ENCODE peak calls at places on chromosomes 3 and 15, in eight cellular contexts. One of them, this sample, is unnamed.

GRCh38 chr15:43513550-43513949 is 3.9 kb upstream of the MAP1A start:
- DNase-seq in activated naive CD8-positive, alpha-beta T cell treated with anti-CD3 and anti-CD28 coated beads, Interleukin-2, amount 50 U/mL, for 24 hours: no peak
- DNase-seq in activated CD4-positive, alpha-beta T cell treated with anti-CD3 and anti-CD28 coated beads for 36 hours: no peak
- DNase-seq in KBM-7: no peak
- DNase-seq in neural progenitor cell: no peak
- DNase-seq in NCI-H1092: no peak
- DNase-seq in ovary: no peak
- DNase-seq in SK-MEL-5: no peak
- DNase-seq in this sample: no peak

GRCh38 chr3:122754867-122755835 is 38.5 kb downstream of the HSPBAP1 start:
- DNase-seq in activated CD4-positive, alpha-beta T cell treated with anti-CD3 and anti-CD28 coated beads for 36 hours: peak
- DNase-seq in ovary: no peak
- DNase-seq in SK-MEL-5: peak
- DNase-seq in KBM-7: peak
- DNase-seq in neural progenitor cell: peak
- DNase-seq in NCI-H1092: no peak
- DNase-seq in activated naive CD8-positive, alpha-beta T cell treated with anti-CD3 and anti-CD28 coated beads, Interleukin-2, amount 50 U/mL, for 24 hours: no peak
- DNase-seq in this sample: no peak

GRCh38 chr3:5035113-5035512 is 55.9 kb downstream of the BHLHE40 start:
- DNase-seq in activated naive CD8-positive, alpha-beta T cell treated with anti-CD3 and anti-CD28 coated beads, Interleukin-2, amount 50 U/mL, for 24 hours: no peak
- DNase-seq in SK-MEL-5: no peak
- DNase-seq in neural progenitor cell: no peak
- DNase-seq in activated CD4-positive, alpha-beta T cell treated with anti-CD3 and anti-CD28 coated beads for 36 hours: no peak
- DNase-seq in NCI-H1092: no peak
- DNase-seq in ovary: no peak
- DNase-seq in KBM-7: no peak
- DNase-seq in this sample: no peak

GRCh38 chr3:123602325-123602724 is 17.5 kb upstream of the HACD2 start:
- DNase-seq in activated naive CD8-positive, alpha-beta T cell treated with anti-CD3 and anti-CD28 coated beads, Interleukin-2, amount 50 U/mL, for 24 hours: no peak
- DNase-seq in SK-MEL-5: no peak
- DNase-seq in activated CD4-positive, alpha-beta T cell treated with anti-CD3 and anti-CD28 coated beads for 36 hours: no peak
- DNase-seq in ovary: no peak
- DNase-seq in neural progenitor cell: no peak
- DNase-seq in KBM-7: no peak
- DNase-seq in NCI-H1092: no peak
- DNase-seq in this sample: no peak

GRCh38 chr15:90351479-90352108 is 490 bp upstream of the ZNF774 start:
- DNase-seq in activated naive CD8-positive, alpha-beta T cell treated with anti-CD3 and anti-CD28 coated beads, Interleukin-2, amount 50 U/mL, for 24 hours: no peak
- DNase-seq in SK-MEL-5: no peak
- DNase-seq in ovary: no peak
- DNase-seq in KBM-7: no peak
- DNase-seq in activated CD4-positive, alpha-beta T cell treated with anti-CD3 and anti-CD28 coated beads for 36 hours: no peak
- DNase-seq in NCI-H1092: peak
- DNase-seq in neural progenitor cell: no peak
- DNase-seq in this sample: no peak

GRCh38 chr3:185215873-185216586 is 37.8 kb downstream of the EHHADH start:
- DNase-seq in KBM-7: peak
- DNase-seq in ovary: no peak
- DNase-seq in activated CD4-positive, alpha-beta T cell treated with anti-CD3 and anti-CD28 coated beads for 36 hours: no peak
- DNase-seq in NCI-H1092: no peak
- DNase-seq in SK-MEL-5: peak
- DNase-seq in activated naive CD8-positive, alpha-beta T cell treated with anti-CD3 and anti-CD28 coated beads, Interleukin-2, amount 50 U/mL, for 24 hours: no peak
- DNase-seq in neural progenitor cell: no peak
- DNase-seq in this sample: no peak

GRCh38 chr15:84608707-84609284 is 8.0 kb downstream of the ZSCAN2 start:
- DNase-seq in neural progenitor cell: no peak
- DNase-seq in SK-MEL-5: no peak
- DNase-seq in ovary: no peak
- DNase-seq in activated CD4-positive, alpha-beta T cell treated with anti-CD3 and anti-CD28 coated beads for 36 hours: no peak
- DNase-seq in activated naive CD8-positive, alpha-beta T cell treated with anti-CD3 and anti-CD28 coated beads, Interleukin-2, amount 50 U/mL, for 24 hours: no peak
- DNase-seq in KBM-7: no peak
- DNase-seq in NCI-H1092: no peak
- DNase-seq in this sample: no peak

GRCh38 chr15:32743411-32744145 is 25.8 kb downstream of the GREM1 start:
- DNase-seq in activated CD4-positive, alpha-beta T cell treated with anti-CD3 and anti-CD28 coated beads for 36 hours: no peak
- DNase-seq in KBM-7: no peak
- DNase-seq in NCI-H1092: no peak
- DNase-seq in neural progenitor cell: no peak
- DNase-seq in ovary: no peak
- DNase-seq in SK-MEL-5: peak
- DNase-seq in activated naive CD8-positive, alpha-beta T cell treated with anti-CD3 and anti-CD28 coated beads, Interleukin-2, amount 50 U/mL, for 24 hours: no peak
- DNase-seq in this sample: no peak

GRCh38 chr3:194637066-194637465 is 3.8 kb upstream of the TMEM44 start:
- DNase-seq in NCI-H1092: no peak
- DNase-seq in neural progenitor cell: no peak
- DNase-seq in activated naive CD8-positive, alpha-beta T cell treated with anti-CD3 and anti-CD28 coated beads, Interleukin-2, amount 50 U/mL, for 24 hours: no peak
- DNase-seq in KBM-7: no peak
- DNase-seq in ovary: no peak
- DNase-seq in activated CD4-positive, alpha-beta T cell treated with anti-CD3 and anti-CD28 coated beads for 36 hours: no peak
- DNase-seq in SK-MEL-5: no peak
- DNase-seq in this sample: no peak